ENCODE peak calls at places on chromosomes 6 and 20, in nine cellular contexts. J is OCI-LY7, G is lower lobe of right lung, N is body of pancreas, R is MM.1S, Z is neural progenitor cell, P is stomach, F is IMR-90, V is psoas muscle. Y is an unnamed sample.

GRCh38 chr20:38748863-38749153 is 548 bp downstream of the ACTR5 start:
- DNase-seq in P (no peak), G (no peak), N (no peak), J (no peak), V (no peak), Z (no peak), F (no peak), R (peak; percentile 81), Y (peak; percentile 20)

GRCh38 chr6:128425855-128426254 is 94.5 kb downstream of the PTPRK start:
- DNase-seq in Z (no peak), G (no peak), F (no peak), R (no peak), J (no peak), P (no peak), N (no peak), V (no peak), Y (no peak)

GRCh38 chr6:11890209-11890608 is 111.6 kb upstream of the ADTRP start:
- DNase-seq in J (no peak), R (no peak), Z (no peak), F (no peak), V (no peak), G (no peak), N (no peak), P (no peak), Y (no peak)

GRCh38 chr6:167350731-167351655 is 26.1 kb downstream of the TTLL2 start:
- DNase-seq in J (peak; percentile 36), F (no peak), Z (peak; percentile 90), N (peak; percentile 84), P (peak; percentile 82), V (peak; percentile 68), G (peak; percentile 78), R (peak; percentile 70), Y (peak; percentile 91)

GRCh38 chr6:109008537-109008950 is 86.1 kb downstream of the SESN1 start:
- DNase-seq in G (no peak), J (no peak), R (no peak), F (peak; percentile 55), Z (no peak), V (no peak), N (no peak), P (no peak), Y (no peak)

GRCh38 chr6:22026160-22026678 is 270.6 kb downstream of the PRL start:
- DNase-seq in P (no peak), Z (no peak), N (no peak), J (no peak), V (no peak), R (no peak), F (no peak), G (no peak), Y (no peak)

GRCh38 chr20:35601021-35601973 is 14.3 kb upstream of the SPAG4 start:
- DNase-seq in G (peak; percentile 87), P (peak; percentile 83), N (peak; percentile 83), Z (peak; percentile 92), J (peak; percentile 63), V (peak; percentile 92), F (peak; percentile 72), R (peak; percentile 74), Y (peak; percentile 51)

GRCh38 chr6:148873154-148873553 is 126.3 kb downstream of the UST start:
- DNase-seq in R (no peak), V (no peak), N (no peak), J (no peak), P (no peak), F (no peak), G (no peak), Z (no peak), Y (no peak)

GRCh38 chr6:10451828-10452509 is 37.1 kb upstream of the TFAP2A start:
- DNase-seq in Z (no peak), P (no peak), J (no peak), N (no peak), F (peak; percentile 50), R (no peak), G (peak; percentile 89), V (no peak), Y (no peak)

GRCh38 chr6:42372699-42373098 is 79.0 kb downstream of the TRERF1 start:
- DNase-seq in N (no peak), P (no peak), F (no peak), G (no peak), V (no peak), J (no peak), R (no peak), Z (no peak), Y (no peak)
- H3K4me1 ChIP-seq in N (no peaks in the 10 kb centered on the region), P (peaks cover 40% of the 10 kb centered on the region), F (peaks cover 9% of the 10 kb centered on the region), G (peaks cover 32% of the 10 kb centered on the region), V (no peaks in the 10 kb centered on the region), J (peaks cover 24% of the 10 kb centered on the region), R (peaks cover 24% of the 10 kb centered on the region), Z (no peaks in the 10 kb centered on the region), Y (no peaks in the 10 kb centered on the region)

GRCh38 chr6:116355796-116356195 is 15.0 kb upstream of the DSE start:
- DNase-seq in J (no peak), P (no peak), V (no peak), R (no peak), N (no peak), F (no peak), G (no peak), Z (no peak), Y (no peak)

GRCh38 chr6:116349216-116349615 is 21.5 kb upstream of the DSE start:
- DNase-seq in P (no peak), N (no peak), R (no peak), J (no peak), F (peak; percentile 50), V (no peak), G (no peak), Z (no peak), Y (no peak)

GRCh38 chr6:116351101-116351500 is 19.6 kb upstream of the DSE start:
- DNase-seq in J (no peak), G (no peak), V (no peak), P (no peak), R (no peak), N (no peak), Z (no peak), F (no peak), Y (no peak)

DNA sequence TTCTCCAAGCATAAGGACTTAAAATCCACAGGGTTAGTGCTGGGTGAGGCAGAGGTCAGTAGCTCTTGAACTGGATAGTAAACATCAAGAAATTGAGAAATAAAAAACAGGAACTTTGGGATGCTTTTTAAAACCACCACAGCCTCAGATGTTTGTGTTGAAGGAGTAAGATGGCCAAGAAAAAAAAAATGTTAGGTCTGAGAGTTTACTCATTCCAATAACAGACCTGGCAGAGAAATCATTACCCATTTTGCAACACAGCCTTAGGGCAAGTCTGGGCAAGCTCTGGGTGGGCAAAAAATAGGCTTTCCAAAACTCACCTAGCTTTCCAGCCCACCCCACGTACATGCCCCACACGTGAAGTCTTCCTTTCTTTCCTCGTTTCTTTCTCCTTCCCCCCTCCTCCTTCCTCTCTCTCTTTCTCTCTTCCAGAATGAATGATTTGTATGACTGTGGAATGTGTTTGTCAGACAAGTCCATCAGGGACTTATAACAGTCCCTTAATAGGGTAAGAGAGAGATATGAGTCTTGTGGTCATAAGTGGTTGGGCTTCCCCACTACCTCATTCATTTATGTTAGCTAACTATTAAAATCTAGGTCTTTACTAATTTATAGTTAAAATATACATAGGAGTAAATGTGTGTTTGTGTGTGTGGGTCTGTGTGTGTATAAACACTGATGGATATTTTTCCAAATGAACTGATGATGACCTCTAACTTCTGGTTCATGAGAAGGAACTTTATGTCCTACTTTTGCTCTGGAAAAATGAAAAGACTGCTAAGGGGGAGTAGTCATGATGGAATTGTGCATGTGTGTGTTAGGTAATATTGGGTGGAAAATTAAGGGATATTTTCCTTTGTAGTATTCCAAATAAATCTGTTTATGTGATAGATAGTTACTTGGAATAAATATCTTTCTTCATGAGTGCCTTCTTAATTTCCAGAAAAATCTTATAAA is 18.0 kb upstream of the DSE start:
- DNase-seq in R (no peak), Z (no peak), N (no peak), F (peak; percentile 63), V (no peak), G (no peak), P (no peak), J (no peak), Y (no peak)
- H3K4me3 ChIP-seq in R (no peak overlapping the region), Z (no peak overlapping the region), N (no peak overlapping the region), F (no peak overlapping the region), V (no peak overlapping the region), G (no peak overlapping the region), P (no peak overlapping the region), J (no peak overlapping the region), Y (no peak overlapping the region)

GRCh38 chr6:161115468-161115867 is 123.9 kb downstream of the MAP3K4 start:
- DNase-seq in V (no peak), J (no peak), F (no peak), R (no peak), G (no peak), P (no peak), Z (no peak), N (no peak), Y (no peak)
- H3K36me3 ChIP-seq in V (peaks cover 17% of the 10 kb centered on the region), J (peaks cover 74% of the 10 kb centered on the region), F (peaks cover 34% of the 10 kb centered on the region), R (no peaks in the 10 kb centered on the region), G (peaks cover 75% of the 10 kb centered on the region), P (peaks cover 94% of the 10 kb centered on the region), Z (peaks cover 35% of the 10 kb centered on the region), N (peaks cover 15% of the 10 kb centered on the region), Y (peaks cover 8% of the 10 kb centered on the region)

DNA sequence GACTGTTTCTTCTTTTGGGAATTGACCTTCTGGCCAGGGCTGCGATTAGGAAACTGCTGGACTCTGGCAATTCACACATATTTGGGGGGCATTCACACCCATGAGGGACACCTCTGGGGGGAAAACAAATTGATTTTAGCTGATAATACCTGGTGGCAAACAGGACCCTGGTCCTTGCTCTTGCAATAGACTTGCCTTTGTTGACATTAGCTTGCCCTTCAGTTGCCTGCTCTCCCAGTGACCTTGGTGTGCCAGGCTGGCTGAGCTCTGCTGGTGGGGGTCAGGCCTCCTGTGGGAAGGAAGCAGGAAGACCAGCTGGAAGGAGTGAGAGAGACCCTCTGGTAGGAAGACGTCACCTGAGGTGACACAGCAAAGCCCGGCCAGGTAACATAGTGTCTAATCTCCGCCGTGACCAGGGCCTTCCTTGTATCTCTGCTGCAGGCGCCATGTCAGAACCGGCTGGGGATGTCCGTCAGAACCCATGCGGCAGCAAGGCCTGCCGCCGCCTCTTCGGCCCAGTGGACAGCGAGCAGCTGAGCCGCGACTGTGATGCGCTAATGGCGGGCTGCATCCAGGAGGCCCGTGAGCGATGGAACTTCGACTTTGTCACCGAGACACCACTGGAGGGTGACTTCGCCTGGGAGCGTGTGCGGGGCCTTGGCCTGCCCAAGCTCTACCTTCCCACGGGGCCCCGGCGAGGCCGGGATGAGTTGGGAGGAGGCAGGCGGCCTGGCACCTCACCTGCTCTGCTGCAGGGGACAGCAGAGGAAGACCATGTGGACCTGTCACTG is 5.3 kb downstream of the CDKN1A start:
- DNase-seq in F (no peak), G (no peak), P (no peak), V (peak; percentile 50), N (peak; percentile 72), J (no peak), R (no peak), Z (no peak), Y (no peak)
- H3K4me1 ChIP-seq in F (peaks cover 3% of the 10 kb centered on the region), G (peaks cover 48% of the 10 kb centered on the region), P (peaks cover 58% of the 10 kb centered on the region), V (peaks cover 24% of the 10 kb centered on the region), N (peaks cover 44% of the 10 kb centered on the region), J (peaks cover 62% of the 10 kb centered on the region), R (peaks cover 20% of the 10 kb centered on the region), Z (peaks cover under 1% of the 10 kb centered on the region), Y (peaks cover 3% of the 10 kb centered on the region)

GRCh38 chr6:56841751-56842150 is 113.2 kb upstream of the BEND6 start:
- DNase-seq in N (no peak), V (no peak), Z (no peak), G (no peak), P (no peak), J (no peak), F (no peak), R (no peak), Y (no peak)
- H3K4me3 ChIP-seq in N (no peak overlapping the region), V (peak overlapping the region; percentile 84), Z (peak overlapping the region; percentile 96), G (peak overlapping the region; percentile 67), P (peak overlapping the region; percentile 67), J (no peak overlapping the region), F (peak overlapping the region; percentile 36), R (peak overlapping the region; percentile 77), Y (peak overlapping the region; percentile 65)

Y was measured in HAP-1.